ENCODE peak calls at places on chromosome 13, in four cellular contexts. J, Y, M and Z are unnamed samples. For H3K4me1, the result is how much of the 10 kb centered on the place peaks cover.

GRCh38 chr13:66845393-66845792 is 384.7 kb downstream of the PCDH9 start:
- DNase-seq in M (no peak), J (no peak), Y (no peak), Z (no peak)

GRCh38 chr13:41017744-41018582 is 1.2 kb downstream of the ELF1 start:
- DNase-seq in Y (no peak), J (no peak), M (no peak), Z (no peak)

GRCh38 chr13:48979892-48980291 is 4.2 kb downstream of the FNDC3A start:
- DNase-seq in M (no peak), Y (no peak), J (no peak), Z (no peak)

GRCh38 chr13:55087085-55087484 is 2053.6 kb upstream of the PRR20A start:
- DNase-seq in Y (no peak), J (no peak), M (no peak), Z (no peak)

GRCh38 chr13:28268800-28269223 is 130.5 kb downstream of the PAN3 start:
- DNase-seq in Y (no peak), M (no peak), J (no peak), Z (no peak)

GRCh38 chr13:99425485-99426341 is 75.6 kb upstream of the TM9SF2 start:
- DNase-seq in J (peak), M (no peak), Y (no peak), Z (peak)

GRCh38 chr13:34435338-34435737 is 506.7 kb upstream of the NBEA start:
- DNase-seq in M (no peak), Y (peak), J (no peak), Z (no peak)

GRCh38 chr13:24087611-24088235 is 72.8 kb upstream of the SPATA13 start:
- DNase-seq in Y (no peak), J (peak), M (peak), Z (no peak)

GRCh38 chr13:96771501-96772367 is 222.5 kb downstream of the OXGR1 start:
- DNase-seq in Y (no peak), J (no peak), M (no peak), Z (no peak)

GRCh38 chr13:91291078-91291477 is 56.4 kb upstream of the MIR17HG start:
- DNase-seq in M (no peak), J (no peak), Y (no peak), Z (no peak)

GRCh38 chr13:91292630-91293221 is 54.8 kb upstream of the MIR17HG start:
- DNase-seq in Y (no peak), J (no peak), M (no peak), Z (no peak)

GRCh38 chr13:91297503-91297902 is 50.0 kb upstream of the MIR17HG start:
- DNase-seq in Y (no peak), J (no peak), M (no peak), Z (no peak)

GRCh38 chr13:91298060-91298459 is 49.4 kb upstream of the MIR17HG start:
- DNase-seq in Y (no peak), J (no peak), M (no peak), Z (no peak)

DNA sequence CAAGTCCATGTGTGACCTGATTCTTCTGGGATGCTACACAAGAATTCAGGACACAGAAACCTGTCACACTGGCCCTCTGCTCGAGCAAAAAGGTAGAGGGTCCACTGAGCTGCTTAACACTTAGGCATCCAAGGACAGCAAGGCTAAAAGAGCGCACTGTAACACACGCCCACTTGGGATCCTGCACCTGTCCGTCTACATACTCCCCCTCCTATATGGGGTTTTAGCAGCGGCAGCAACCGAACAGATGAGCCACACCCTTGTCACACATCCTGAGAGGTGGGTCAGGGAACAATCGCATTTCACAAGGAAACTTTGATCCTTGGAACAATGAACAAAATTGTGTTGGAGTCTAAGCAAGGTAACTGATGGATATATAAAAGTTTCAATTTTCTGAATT is 51.5 kb upstream of the MIR17HG start:
- DNase-seq in J (no peak), M (no peak), Y (no peak), Z (no peak)
- H3K4me1 ChIP-seq in J (under half), M (under half), Y (under half), Z (under half)

DNA sequence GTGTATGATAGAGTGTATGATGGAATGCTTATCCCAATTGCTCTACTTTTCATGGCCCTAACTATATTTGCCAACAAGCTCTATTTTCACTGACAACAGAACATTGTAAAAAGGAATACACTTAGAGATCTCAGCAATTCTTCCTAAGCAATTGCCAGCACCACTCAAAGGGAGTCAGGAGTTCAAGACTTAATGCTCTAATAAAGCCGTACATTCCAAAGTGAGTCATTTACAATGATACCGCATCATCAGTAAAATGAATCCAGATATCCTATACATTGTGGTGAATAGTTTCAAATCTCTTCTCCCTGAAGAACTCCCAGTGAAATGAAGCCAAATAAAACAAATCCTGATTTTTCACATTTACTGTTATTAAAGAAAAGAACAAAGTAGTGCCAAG is 2898.6 kb upstream of the PCDH20 start:
- DNase-seq in J (no peak), M (no peak), Y (peak), Z (no peak)
- H3K4me1 ChIP-seq in J (under half), M (under half), Y (under half), Z (under half)

GRCh38 chr13:26909515-26909914 is 148.9 kb upstream of the GPR12 start:
- DNase-seq in Y (no peak), J (no peak), M (no peak), Z (no peak)

GRCh38 chr13:26919311-26919710 is 158.7 kb upstream of the GPR12 start:
- DNase-seq in J (no peak), Y (no peak), M (no peak), Z (no peak)

GRCh38 chr13:26914624-26915023 is 154.0 kb upstream of the GPR12 start:
- DNase-seq in J (no peak), Y (peak), M (no peak), Z (no peak)

GRCh38 chr13:26910754-26911465 is 150.3 kb upstream of the GPR12 start:
- DNase-seq in Y (no peak), M (no peak), J (no peak), Z (no peak)

GRCh38 chr13:26914148-26914547 is 153.6 kb upstream of the GPR12 start:
- DNase-seq in Y (no peak), J (no peak), M (no peak), Z (no peak)
- H3K4me1 ChIP-seq in Y (under half), J (under half), M (under half), Z (under half)

DNA sequence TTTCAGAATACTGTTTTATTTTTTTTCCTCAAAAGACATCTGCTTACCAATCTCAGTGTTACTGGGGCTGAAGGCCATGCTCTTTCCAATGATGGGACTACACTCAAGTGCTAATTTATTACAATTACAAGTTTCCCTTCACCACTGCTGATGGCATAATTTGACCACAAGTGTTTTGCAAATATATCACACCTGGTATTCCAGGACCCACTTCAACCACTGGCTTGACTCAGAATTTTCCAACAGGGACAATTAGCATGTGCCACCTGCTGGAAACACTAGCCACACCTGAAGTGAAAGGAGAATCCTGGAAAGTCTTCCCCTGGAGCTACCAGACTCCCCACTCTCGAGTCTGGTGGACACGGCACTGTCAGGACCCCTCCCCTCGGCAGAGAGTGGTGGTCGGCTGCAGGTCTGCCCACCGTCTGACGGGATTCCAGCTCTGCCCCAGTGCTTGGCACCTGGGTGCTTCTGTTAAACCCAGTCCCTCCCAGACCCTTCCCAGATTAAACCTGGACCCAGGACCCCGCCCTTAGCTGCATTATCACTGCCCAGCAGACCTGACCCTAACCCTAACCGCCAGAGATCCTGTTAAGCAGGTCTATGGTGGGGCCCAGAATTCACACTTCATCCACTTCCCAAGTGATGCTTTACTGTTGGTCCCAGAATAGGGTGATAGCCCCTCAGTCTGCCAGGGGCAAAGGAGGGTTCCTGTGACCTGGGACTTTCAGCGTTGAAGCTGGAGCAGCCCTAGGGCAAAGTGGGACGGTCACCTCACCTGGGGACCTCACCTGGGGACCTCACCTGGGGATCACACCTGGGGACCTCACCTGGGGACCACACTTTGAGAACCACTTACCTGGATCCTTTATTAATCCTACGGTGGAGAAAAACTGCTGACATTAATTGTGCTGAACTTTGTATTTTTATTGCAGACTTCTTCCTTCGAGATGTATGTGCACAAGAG is 17.6 kb upstream of the RASA3 start:
- DNase-seq in M (no peak), Y (no peak), J (no peak), Z (no peak)
- H3K4me1 ChIP-seq in M (under half), Y (under half), J (under half), Z (under half)

DNA sequence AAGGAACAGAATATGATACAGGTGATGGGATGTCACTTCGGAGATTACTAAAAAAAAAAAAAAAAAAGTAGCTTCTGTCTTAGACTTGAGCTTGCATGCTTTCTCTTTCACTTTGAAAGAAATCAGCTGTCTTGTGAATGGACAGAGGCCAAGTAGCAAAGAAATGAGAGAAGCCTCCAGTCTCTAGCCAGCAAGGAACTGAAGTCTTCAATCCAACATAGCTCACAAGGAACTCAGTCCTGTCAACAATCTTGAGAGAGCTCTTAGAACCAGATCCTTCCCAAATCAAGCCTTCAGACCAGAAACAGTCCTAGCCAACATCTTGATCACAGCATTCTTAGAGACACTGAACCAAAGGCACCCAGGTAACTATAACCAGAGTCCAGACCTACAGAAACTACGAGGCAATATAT is 7.7 kb downstream of the N4BP2L2 start:
- DNase-seq in J (no peak), Y (peak), M (peak), Z (no peak)
- H3K4me1 ChIP-seq in J (half or more), Y (under half), M (half or more), Z (half or more)